ENCODE peak calls at places on chromosome 9, in six cellular contexts. C is AG08395; I is CD4-positive, CD25-positive, alpha-beta regulatory T cell; R is LHCN-M2; H is left kidney; D is A172. X is an unnamed sample.

GRCh38 chr9:13621871-13622564 is 342.5 kb upstream of the MPDZ start:
- DNase-seq in C (no peak), I (no peak), R (no peak), H (no peak), D (no peak), X (no peak)

GRCh38 chr9:133371261-133371711 is 4.6 kb downstream of the SURF4 start:
- DNase-seq in C (no peak), I (peak; percentile 65), R (no peak), H (no peak), D (no peak), X (no peak)

GRCh38 chr9:76810377-76810957 is 46.2 kb downstream of the PCA3 start:
- DNase-seq in C (peak; percentile 55), I (no peak), R (peak; percentile 58), H (peak; percentile 78), D (peak; percentile 76), X (peak; percentile 33)

GRCh38 chr9:118522093-118523028 is 818.2 kb downstream of the TLR4 start:
- DNase-seq in C (peak; percentile 80), I (no peak), R (peak; percentile 69), H (peak; percentile 82), D (peak; percentile 81), X (peak; percentile 23)

GRCh38 chr9:114119242-114120191 is 20.4 kb upstream of the KIF12 start:
- DNase-seq in C (no peak), I (no peak), R (no peak), H (no peak), D (no peak), X (no peak)

GRCh38 chr9:84170521-84171141 is 169.9 kb downstream of the SLC28A3 start:
- DNase-seq in C (peak; percentile 98), I (no peak), R (peak; percentile 96), H (peak; percentile 68), D (peak; percentile 98), X (peak; percentile 85)

GRCh38 chr9:31030741-31031202 is 1353.7 kb upstream of the ACO1 start:
- DNase-seq in C (no peak), I (no peak), R (peak; percentile 62), H (peak; percentile 6), D (peak; percentile 28), X (no peak)

GRCh38 chr9:94014066-94014654 is 59.0 kb upstream of the BARX1 start:
- DNase-seq in C (peak; percentile 60), I (no peak), R (peak; percentile 27), H (peak; percentile 64), D (peak; percentile 46), X (peak; percentile 2)

GRCh38 chr9:5908918-5909317 is 18.2 kb downstream of the MLANA start:
- DNase-seq in C (no peak), I (no peak), R (no peak), H (no peak), D (no peak), X (no peak)

GRCh38 chr9:17216011-17216410 is 81.2 kb downstream of the CNTLN start:
- DNase-seq in C (no peak), I (no peak), R (peak; percentile 2), H (no peak), D (no peak), X (no peak)

GRCh38 chr9:123316053-123316718 is 39.8 kb upstream of the CRB2 start:
- DNase-seq in C (no peak), I (no peak), R (no peak), H (peak; percentile 41), D (no peak), X (no peak)

GRCh38 chr9:137441289-137441934 is at the start of gene ENTPD8:
- DNase-seq in C (no peak), I (no peak), R (no peak), H (peak; percentile 79), D (peak; percentile 54), X (peak; percentile 43)

GRCh38 chr9:137220317-137221094 is 1.5 kb downstream of the RNF208 start:
- DNase-seq in C (no peak), I (no peak), R (no peak), H (no peak), D (no peak), X (no peak)

GRCh38 chr9:99222416-99223280 is 566 bp downstream of the SEC61B start:
- DNase-seq in C (peak; percentile 11), I (no peak), R (peak; percentile 2), H (peak; percentile 64), D (no peak), X (peak; percentile 66)

GRCh38 chr9:19522558-19522957 is 113.7 kb downstream of the ACER2 start:
- DNase-seq in C (no peak), I (no peak), R (no peak), H (no peak), D (no peak), X (no peak)

GRCh38 chr9:84301851-84302250 is 38.7 kb downstream of the SLC28A3 start:
- DNase-seq in C (peak; percentile 33), I (no peak), R (peak; percentile 50), H (no peak), D (peak; percentile 85), X (no peak)

GRCh38 chr9:89319015-89319905 is 960 bp downstream of the SECISBP2 start:
- DNase-seq in C (no peak), I (no peak), R (no peak), H (peak; percentile 32), D (no peak), X (no peak)

GRCh38 chr9:35078066-35078465 is 1.7 kb downstream of the FANCG start:
- DNase-seq in C (no peak), I (no peak), R (no peak), H (no peak), D (no peak), X (no peak)

GRCh38 chr9:86287013-86287412 is 4.7 kb upstream of the ISCA1 start:
- DNase-seq in C (no peak), I (peak; percentile 14), R (peak; percentile 38), H (peak; percentile 70), D (peak; percentile 11), X (peak; percentile 45)

GRCh38 chr9:128713411-128713780 is 10.5 kb downstream of the ZDHHC12 start:
- DNase-seq in C (no peak), I (no peak), R (no peak), H (no peak), D (no peak), X (no peak)